ENCODE peak calls at places on chromosomes 2 and 18, in nine cellular contexts. Q, U, H, M, J, Z, C, S and D are unnamed samples.

GRCh38 chr2:18339326-18339725 is 221.1 kb downstream of the RDH14 start:
- DNase-seq in M (peak), H (no peak), U (no peak), Z (no peak), Q (no peak), J (no peak), C (no peak), S (no peak), D (no peak)

GRCh38 chr2:241744028-241744754 is 9.8 kb downstream of the D2HGDH start:
- DNase-seq in M (no peak), H (no peak), J (no peak), Q (no peak), Z (peak), S (no peak), U (no peak), C (no peak), D (no peak)

GRCh38 chr2:82674638-82675037 is 1784.4 kb downstream of the SUCLG1 start:
- DNase-seq in S (no peak), C (no peak), M (no peak), J (no peak), Z (no peak), U (no peak), Q (no peak), H (no peak), D (no peak)

GRCh38 chr2:1591461-1591770 is 152.9 kb downstream of the PXDN start:
- DNase-seq in J (no peak), C (no peak), M (no peak), Q (no peak), H (peak), U (no peak), Z (no peak), S (no peak), D (no peak)

GRCh38 chr2:1283020-1283801 is 130.1 kb upstream of the TPO start:
- DNase-seq in U (no peak), Q (no peak), J (no peak), C (no peak), Z (no peak), H (no peak), M (no peak), S (no peak), D (no peak)

GRCh38 chr2:120709608-120710041 is 26.0 kb upstream of the GLI2 start:
- DNase-seq in J (no peak), C (peak), Z (no peak), H (no peak), Q (no peak), M (peak), S (no peak), U (no peak), D (peak)

GRCh38 chr2:96867756-96868554 is 1.9 kb downstream of the SEMA4C start:
- DNase-seq in Q (no peak), J (no peak), C (peak), S (no peak), M (peak), H (no peak), Z (no peak), U (no peak), D (no peak)

GRCh38 chr2:157839822-157840221 is 36.3 kb downstream of the ACVR1 start:
- DNase-seq in C (peak), Q (no peak), S (peak), M (no peak), Z (no peak), J (no peak), U (no peak), H (no peak), D (peak)

GRCh38 chr18:6401687-6402086 is 13.0 kb downstream of the L3MBTL4 start:
- DNase-seq in H (no peak), M (no peak), U (no peak), C (peak), S (no peak), J (no peak), Q (no peak), Z (no peak), D (peak)

GRCh38 chr2:9782197-9782719 is 61.0 kb upstream of the TAF1B start:
- DNase-seq in Z (no peak), Q (peak), S (no peak), H (no peak), J (no peak), U (no peak), M (no peak), C (peak), D (no peak)

GRCh38 chr18:9738266-9738969 is 30.3 kb downstream of the RAB31 start:
- DNase-seq in U (no peak), Z (no peak), S (no peak), C (no peak), H (no peak), M (no peak), J (no peak), Q (no peak), D (no peak)

GRCh38 chr2:57864926-57865325 is 181.7 kb upstream of the VRK2 start:
- DNase-seq in U (no peak), S (no peak), C (no peak), H (no peak), Z (no peak), M (no peak), J (no peak), Q (no peak), D (no peak)

GRCh38 chr2:143629344-143629743 is 500.1 kb downstream of the ARHGAP15 start:
- DNase-seq in Q (no peak), J (no peak), H (no peak), M (peak), C (no peak), Z (no peak), S (no peak), U (no peak), D (no peak)

GRCh38 chr2:1884933-1885580 is 140.7 kb upstream of the PXDN start:
- DNase-seq in H (no peak), Q (no peak), C (no peak), J (no peak), S (no peak), M (peak), U (no peak), Z (no peak), D (no peak)

GRCh38 chr2:60094450-60094929 is 459.0 kb downstream of the BCL11A start:
- DNase-seq in Z (no peak), S (no peak), M (no peak), U (no peak), H (no peak), J (no peak), Q (no peak), C (no peak), D (peak)

GRCh38 chr2:230901006-230901405 is 24.0 kb downstream of the GPR55 start:
- DNase-seq in S (no peak), J (no peak), H (no peak), Q (no peak), C (no peak), Z (peak), U (no peak), M (no peak), D (no peak)

GRCh38 chr2:70719231-70719630 is 48.8 kb downstream of the ADD2 start:
- DNase-seq in C (no peak), H (no peak), S (no peak), Z (no peak), U (no peak), Q (no peak), M (no peak), J (no peak), D (no peak)

GRCh38 chr2:6896930-6897759 is 19.6 kb downstream of the RSAD2 start:
- DNase-seq in J (no peak), S (no peak), H (no peak), C (peak), Z (no peak), Q (peak), M (peak), U (no peak), D (peak)

GRCh38 chr18:78927156-78927555 is 52.5 kb upstream of the SALL3 start:
- DNase-seq in H (no peak), Q (no peak), U (no peak), M (no peak), Z (no peak), S (no peak), J (no peak), C (no peak), D (no peak)

GRCh38 chr2:11270891-11271290 is 73.5 kb downstream of the ROCK2 start:
- DNase-seq in Z (no peak), M (peak), J (no peak), S (no peak), C (no peak), U (peak), H (no peak), Q (no peak), D (no peak)

GRCh38 chr2:113979172-113980128 is 89.6 kb downstream of the ACTR3 start:
- DNase-seq in Q (peak), Z (no peak), S (no peak), H (no peak), U (no peak), J (no peak), C (peak), M (no peak), D (peak)

GRCh38 chr2:212902421-212902820 is 249.0 kb downstream of the IKZF2 start:
- DNase-seq in J (no peak), Q (no peak), U (no peak), S (no peak), C (no peak), M (no peak), H (no peak), Z (no peak), D (no peak)

GRCh38 chr2:74414913-74415761 is 6.3 kb downstream of the C2orf81 start:
- DNase-seq in S (no peak), H (peak), Z (peak), J (no peak), M (peak), U (no peak), C (no peak), Q (no peak), D (peak)
- H3K4me3 ChIP-seq in S (no peak), H (peak), Z (peak), J (no peak), M (peak), U (peak), C (no peak), Q (no peak), D (no peak)

DNA sequence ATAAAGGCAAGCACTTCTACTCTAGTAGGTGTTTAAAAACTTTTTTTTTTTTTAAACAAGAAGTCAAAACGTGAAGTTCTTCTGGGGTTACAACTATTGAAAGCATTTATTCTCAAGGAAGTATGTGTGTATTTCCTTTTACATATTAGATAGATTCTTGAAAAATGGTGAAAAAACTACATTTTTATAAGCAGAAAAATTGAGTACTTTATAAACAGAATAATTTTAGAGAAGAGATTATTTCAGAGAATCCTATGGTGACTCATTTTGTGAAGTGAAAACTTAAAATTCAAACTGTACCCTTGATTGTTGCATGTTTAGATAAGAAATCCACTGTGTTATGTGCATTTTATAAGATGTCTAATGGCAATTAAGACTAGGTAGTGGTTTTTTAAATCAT is 2.9 kb downstream of the EML4 start:
- DNase-seq in Q (no peak), C (no peak), S (no peak), Z (no peak), M (no peak), U (no peak), H (no peak), J (no peak), D (no peak)
- H3K4me3 ChIP-seq in Q (peak), C (no peak), S (no peak), Z (peak), M (peak), U (peak), H (peak), J (no peak), D (no peak)

DNA sequence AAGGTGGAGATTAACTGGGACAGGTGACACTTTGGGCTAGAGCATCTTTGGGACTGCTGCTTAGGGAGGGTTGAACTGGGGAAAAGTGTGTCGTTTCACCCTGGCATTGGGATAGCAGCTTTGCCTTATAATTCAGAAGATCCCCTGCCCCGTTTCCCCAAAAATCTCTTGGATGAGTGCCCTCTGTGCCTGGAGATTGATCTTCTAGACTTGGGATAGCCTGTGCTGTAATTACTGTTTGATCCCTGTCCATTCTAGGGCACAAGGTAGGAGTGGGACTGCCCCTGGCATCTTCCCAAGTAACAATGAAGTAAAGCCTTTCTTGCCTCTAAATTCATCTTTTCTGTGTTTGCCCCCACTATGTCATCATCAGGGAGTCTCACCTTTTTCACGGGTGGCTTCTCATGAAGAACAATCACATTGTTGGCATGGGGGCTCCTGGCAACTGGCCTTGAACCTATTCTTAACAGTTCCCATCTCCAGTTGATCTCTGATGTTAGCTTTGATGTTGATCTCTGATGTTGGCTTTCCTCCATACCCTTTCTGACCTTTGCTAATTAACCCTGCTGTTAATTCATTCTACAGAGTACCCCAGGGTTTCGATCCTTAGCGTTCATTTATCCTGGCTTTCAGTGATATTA is 21.6 kb downstream of the MTHFD2 start:
- DNase-seq in J (no peak), S (no peak), H (no peak), M (no peak), Q (no peak), Z (no peak), C (no peak), U (no peak), D (no peak)
- H3K4me3 ChIP-seq in J (no peak), S (no peak), H (no peak), M (no peak), Q (no peak), Z (no peak), C (no peak), U (no peak), D (no peak)

DNA sequence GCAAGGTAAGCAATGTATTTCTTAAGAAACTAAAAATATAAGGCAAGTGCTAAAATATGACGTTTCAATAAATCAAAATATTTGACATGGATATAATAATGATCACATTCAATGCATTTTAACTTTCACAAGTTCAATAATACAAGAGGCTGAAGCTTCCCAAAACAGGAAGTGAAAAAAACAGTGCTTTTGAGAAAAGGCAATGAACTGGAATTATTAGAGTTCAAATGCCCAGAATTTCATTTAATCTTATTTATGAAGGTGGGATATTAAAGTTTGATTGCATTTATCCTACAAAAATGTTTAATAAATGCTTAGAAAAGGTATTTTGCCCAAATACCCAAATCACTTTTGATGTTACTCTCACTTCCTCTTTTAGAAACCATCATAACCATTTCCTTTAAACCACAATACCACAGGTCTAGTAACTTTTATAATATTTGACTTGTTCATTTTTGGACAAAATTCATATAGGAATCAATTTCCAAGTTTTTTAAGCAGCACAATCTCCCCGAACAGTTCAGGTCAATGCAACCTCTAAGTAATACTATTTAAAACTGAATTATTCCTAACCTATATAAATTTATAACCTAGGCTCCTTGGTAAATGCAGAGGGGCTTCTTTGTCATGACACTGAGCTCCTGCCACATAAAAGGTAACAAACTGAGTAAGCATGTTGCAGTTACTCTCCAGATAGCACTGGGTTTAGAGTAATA is 2.1 kb downstream of the NCKAP1 start:
- DNase-seq in S (no peak), M (no peak), Z (no peak), J (no peak), U (no peak), Q (peak), C (no peak), H (no peak), D (no peak)
- H3K4me3 ChIP-seq in S (no peak), M (peak), Z (no peak), J (peak), U (peak), Q (no peak), C (peak), H (peak), D (no peak)

DNA sequence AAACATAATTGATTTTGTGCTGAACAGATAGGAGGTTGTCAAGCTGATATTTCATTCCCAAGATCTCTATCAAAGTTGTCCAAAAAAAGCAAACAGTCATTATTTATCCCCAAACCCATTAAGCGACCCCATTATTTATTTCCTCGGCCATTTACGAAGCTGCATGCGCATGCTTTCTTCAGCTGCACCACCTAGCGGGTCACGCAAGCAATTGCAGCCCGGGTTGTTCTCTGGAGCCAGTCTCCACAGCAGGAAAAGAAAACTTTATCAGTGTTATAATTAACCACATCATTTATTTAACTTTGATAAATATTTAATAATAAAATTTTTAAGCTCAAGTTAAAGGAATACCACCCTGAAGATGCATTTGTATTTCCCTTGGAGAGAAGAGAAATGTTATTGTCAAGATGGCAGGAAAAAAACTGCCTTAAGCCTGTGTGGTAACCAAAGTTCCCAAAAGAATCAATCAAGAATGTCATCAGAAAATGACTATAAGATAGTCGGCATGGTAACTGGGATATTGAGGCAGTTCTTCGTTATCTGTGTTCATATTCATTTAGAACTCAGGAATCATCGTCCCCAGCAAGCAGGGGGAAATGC is 304.7 kb downstream of the FBXO15 start:
- DNase-seq in S (peak), J (peak), M (peak), Q (peak), H (peak), C (peak), U (peak), Z (peak), D (peak)
- H3K4me3 ChIP-seq in S (no peak), J (no peak), M (no peak), Q (no peak), H (no peak), C (no peak), U (no peak), Z (no peak), D (no peak)

GRCh38 chr2:75238670-75239330 is 39.5 kb upstream of the TACR1 start:
- DNase-seq in S (no peak), U (no peak), Q (no peak), C (no peak), J (peak), M (peak), H (no peak), Z (no peak), D (no peak)
- H3K4me3 ChIP-seq in S (no peak), U (no peak), Q (no peak), C (no peak), J (peak), M (peak), H (no peak), Z (no peak), D (no peak)

DNA sequence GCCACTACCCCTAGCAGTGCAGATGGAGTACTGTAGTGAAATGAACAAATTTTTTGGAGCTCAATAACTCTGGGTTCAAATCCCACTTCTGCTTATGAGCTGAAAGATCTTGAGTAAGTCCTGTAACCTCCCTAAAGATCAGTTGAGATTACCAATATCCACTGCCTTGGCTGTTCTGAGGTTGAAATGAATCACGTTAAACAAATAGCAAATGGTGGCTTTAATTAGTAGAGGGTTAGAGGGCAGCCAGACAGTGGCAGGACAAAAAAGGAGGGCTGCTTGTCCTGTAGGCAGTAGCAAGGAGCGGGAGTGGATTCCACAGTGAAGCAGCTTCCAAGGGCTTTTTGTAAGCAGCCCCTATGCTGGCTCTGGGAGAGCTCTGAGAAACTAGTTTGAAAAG is 123.7 kb upstream of the LGALSL start:
- DNase-seq in M (no peak), C (no peak), H (no peak), Q (no peak), U (no peak), Z (no peak), S (no peak), J (no peak), D (no peak)
- H3K4me3 ChIP-seq in M (no peak), C (no peak), H (peak), Q (no peak), U (peak), Z (no peak), S (no peak), J (no peak), D (no peak)

DNA sequence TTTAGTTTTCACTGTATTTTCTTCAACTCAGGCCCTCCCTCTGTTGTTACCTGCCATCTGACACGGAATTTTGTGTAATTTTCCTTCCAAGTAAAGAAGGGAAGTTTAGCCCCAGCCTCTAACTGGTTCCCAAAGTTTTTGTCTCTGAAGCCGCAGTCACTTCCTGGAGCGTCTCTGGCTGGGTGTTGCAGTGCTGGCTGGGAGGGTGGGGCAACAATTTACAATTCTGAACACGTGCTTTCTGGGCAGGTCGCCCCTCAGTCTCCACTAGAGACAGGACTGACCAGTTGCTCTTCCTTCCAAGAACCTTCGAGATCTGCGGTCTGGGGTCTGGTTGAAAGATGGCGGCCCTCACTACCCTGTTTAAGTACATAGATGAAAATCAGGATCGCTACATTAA is 3.5 kb downstream of the CNDP2 start:
- DNase-seq in C (peak), Z (peak), Q (peak), U (no peak), M (peak), J (no peak), S (no peak), H (peak), D (no peak)
- H3K4me3 ChIP-seq in C (no peak), Z (peak), Q (peak), U (peak), M (no peak), J (no peak), S (no peak), H (peak), D (no peak)